ENCODE peak calls at places on chromosomes 1 and 21, in five cellular contexts. X is lung; O is CD8-positive, alpha-beta T cell; R is heart right ventricle; U is lower lobe of right lung. K is an unnamed sample.

GRCh38 chr1:116352349-116352813 is 20.7 kb upstream of the ATP1A1 start:
- DNase-seq in R (no peak), O (no peak), X (no peak), U (no peak), K (no peak)

GRCh38 chr1:43396059-43396458 is 6.4 kb downstream of the SZT2 start:
- DNase-seq in U (no peak), R (no peak), X (no peak), O (no peak), K (no peak)

GRCh38 chr1:215568287-215568692 is 1.2 kb downstream of the KCTD3 start:
- DNase-seq in U (no peak), R (no peak), O (no peak), X (no peak), K (no peak)

GRCh38 chr1:8047686-8048522 is 21.8 kb upstream of the ERRFI1 start:
- DNase-seq in X (no peak), U (no peak), O (no peak), R (no peak), K (no peak)

GRCh38 chr1:241048558-241048957 is 308.4 kb downstream of the RGS7 start:
- DNase-seq in U (no peak), X (no peak), R (no peak), O (no peak), K (no peak)

GRCh38 chr1:98221926-98222325 is 301.1 kb upstream of the DPYD start:
- DNase-seq in U (no peak), O (no peak), X (no peak), R (no peak), K (no peak)

GRCh38 chr1:200624679-200625335 is 4.3 kb upstream of the KIF14 start:
- DNase-seq in O (no peak), X (no peak), R (no peak), U (no peak), K (no peak)

GRCh38 chr1:230848235-230848634 is 20.1 kb downstream of the C1orf198 start:
- DNase-seq in U (no peak), R (no peak), X (no peak), O (no peak), K (no peak)

GRCh38 chr1:245859510-245860114 is 647.5 kb downstream of the SMYD3 start:
- DNase-seq in O (no peak), X (no peak), R (peak; percentile 17), U (no peak), K (no peak)

GRCh38 chr1:57489342-57490036 is 65.6 kb upstream of the DAB1 start:
- DNase-seq in U (no peak), O (no peak), R (no peak), X (no peak), K (no peak)

GRCh38 chr1:191495040-191495439 is 663.2 kb upstream of the RGS18 start:
- DNase-seq in X (no peak), R (no peak), U (no peak), O (no peak), K (no peak)

GRCh38 chr21:42980959-42981523 is 6.7 kb downstream of the PKNOX1 start:
- DNase-seq in R (no peak), O (no peak), U (no peak), X (no peak), K (no peak)

GRCh38 chr1:151908228-151908691 is 1.1 kb downstream of the THEM4 start:
- DNase-seq in U (no peak), R (no peak), O (no peak), X (no peak), K (no peak)

GRCh38 chr1:213618094-213618493 is 369.7 kb upstream of the PROX1 start:
- DNase-seq in O (no peak), U (no peak), R (no peak), X (no peak), K (no peak)
- TF ChIP-seq CTCF in O (no peak), U (no peak), R (no peak), X (no peak), K (no peak)

GRCh38 chr1:247145279-247145678 is 26.5 kb downstream of the ZNF124 start:
- DNase-seq in R (no peak), U (no peak), X (no peak), O (no peak), K (no peak)
- H3K9me3 ChIP-seq in R (peaks cover 91% of the 10 kb centered on the region), U (peaks cover 97% of the 10 kb centered on the region), X (peaks cover 10% of the 10 kb centered on the region), O (peaks cover 55% of the 10 kb centered on the region), K (peaks cover 92% of the 10 kb centered on the region)

GRCh38 chr1:64865105-64865757 is 101.1 kb downstream of the JAK1 start:
- DNase-seq in X (no peak), U (no peak), R (no peak), O (no peak), K (no peak)
- H3K27ac ChIP-seq in X (no peak overlapping the region), U (peak overlapping the region; percentile 51), R (peak overlapping the region; percentile 63), O (no peak overlapping the region), K (no peak overlapping the region)

GRCh38 chr1:14143777-14144176 is 443.8 kb downstream of the PRDM2 start:
- DNase-seq in O (no peak), U (no peak), X (no peak), R (no peak), K (no peak)

DNA sequence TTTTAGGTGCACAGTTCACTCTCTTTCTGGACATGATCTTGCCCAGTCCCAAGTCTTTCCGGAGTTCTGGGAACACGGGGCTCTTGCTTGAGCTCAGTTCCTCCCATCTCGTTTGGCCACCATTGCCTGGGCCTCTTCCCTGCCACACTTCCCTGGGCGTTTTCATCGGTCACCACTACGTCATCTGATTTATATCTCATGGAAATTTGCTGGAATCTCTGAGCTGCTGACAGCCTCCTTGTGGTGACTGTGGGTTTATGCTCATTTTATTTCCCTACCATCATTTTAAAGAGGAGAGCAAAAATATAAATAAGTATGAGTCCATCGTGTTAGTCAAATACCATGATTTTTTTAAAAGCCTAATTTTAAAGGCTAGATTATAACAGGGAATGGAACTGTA is 449.1 kb upstream of the KAZN start:
- DNase-seq in R (no peak), U (no peak), O (no peak), X (no peak), K (no peak)
- TF ChIP-seq CTCF in R (no peak), U (no peak), O (no peak), X (no peak), K (no peak)

GRCh38 chr1:5651964-5652751 is 340.1 kb downstream of the NPHP4 start:
- DNase-seq in R (no peak), U (no peak), O (no peak), X (no peak), K (no peak)
- H3K9me3 ChIP-seq in R (no peaks in the 10 kb centered on the region), U (no peaks in the 10 kb centered on the region), O (no peaks in the 10 kb centered on the region), X (no peaks in the 10 kb centered on the region), K (no peaks in the 10 kb centered on the region)

K was measured in CD4-positive, alpha-beta T cell.